ENCODE peak calls at places on chromosomes 13 and 19, in six cellular contexts. K is H4; T is OCI-LY7; X is kidney epithelial cell; F is naive thymus-derived CD8-positive, alpha-beta T cell; O is AML-193. C is an unnamed sample.

GRCh38 chr19:49241769-49242168 is 83.2 kb downstream of the SLC6A16 start:
- DNase-seq in F (no peak), X (no peak), K (no peak), O (no peak), T (no peak), C (no peak)

GRCh38 chr19:36707134-36707533 is 19.7 kb downstream of the ZNF567 start:
- DNase-seq in X (no peak), T (no peak), K (no peak), O (no peak), F (no peak), C (no peak)

GRCh38 chr19:34639491-34640085 is 37.4 kb downstream of the SCGB2B2 start:
- DNase-seq in T (peak; percentile 83), K (peak; percentile 55), F (peak; percentile 66), X (peak; percentile 1), O (peak; percentile 67), C (peak; percentile 57)

GRCh38 chr13:94054159-94054558 is 425.3 kb downstream of the DCT start:
- DNase-seq in F (no peak), K (no peak), O (no peak), X (no peak), T (peak; percentile 14), C (no peak)

GRCh38 chr19:35213678-35214632 is 14.6 kb downstream of the FAM187B start:
- DNase-seq in F (peak; percentile 84), K (peak; percentile 75), X (no peak), T (peak; percentile 93), O (peak; percentile 49), C (peak; percentile 75)

GRCh38 chr13:20903164-20903475 is 574 bp upstream of the XPO4 start:
- DNase-seq in O (no peak), F (no peak), K (no peak), X (no peak), T (no peak), C (no peak)

GRCh38 chr19:41792513-41793413 is 3.6 kb upstream of the CEACAM3 start:
- DNase-seq in X (no peak), O (peak; percentile 69), F (peak; percentile 37), T (peak; percentile 78), K (peak; percentile 87), C (peak; percentile 53)

GRCh38 chr19:12494260-12494860 is 9.7 kb upstream of the ZNF709 start:
- DNase-seq in T (peak; percentile 27), F (no peak), X (no peak), O (no peak), K (no peak), C (no peak)

GRCh38 chr19:311813-312261 is 20.6 kb upstream of the PLPP2 start:
- DNase-seq in F (no peak), X (no peak), T (no peak), K (no peak), O (no peak), C (no peak)

GRCh38 chr19:53432088-53432661 is 391 bp downstream of the ZNF761 start:
- DNase-seq in K (no peak), T (peak; percentile 15), X (no peak), F (no peak), O (no peak), C (no peak)

C was measured in T-cell.